ENCODE peak calls at places on chromosomes 3 and 15, in six cellular contexts. One of them, this sample, is unnamed. For H3K27me3, the result is how much of the 10 kb centered on the place peaks cover.

GRCh38 chr15:60392601-60392985 is 5.2 kb downstream of the ANXA2 start:
- DNase-seq in H9: no peak
- DNase-seq in tibial nerve: no peak
- DNase-seq in upper lobe of right lung: no peak
- DNase-seq in testis: no peak
- DNase-seq in bronchial epithelial cell: peak
- DNase-seq in this sample: no peak

GRCh38 chr3:16533928-16534913 is 20.7 kb upstream of the RFTN1 start:
- DNase-seq in upper lobe of right lung: no peak
- DNase-seq in H9: no peak
- DNase-seq in tibial nerve: no peak
- DNase-seq in testis: no peak
- DNase-seq in bronchial epithelial cell: no peak
- DNase-seq in this sample: no peak

GRCh38 chr3:151308089-151308488 is 8.5 kb downstream of the GPR87 start:
- DNase-seq in tibial nerve: no peak
- DNase-seq in H9: no peak
- DNase-seq in upper lobe of right lung: no peak
- DNase-seq in testis: no peak
- DNase-seq in bronchial epithelial cell: peak
- DNase-seq in this sample: no peak

GRCh38 chr3:24182756-24183155 is 237.7 kb downstream of the NR1D2 start:
- DNase-seq in upper lobe of right lung: no peak
- DNase-seq in H9: no peak
- DNase-seq in testis: no peak
- DNase-seq in bronchial epithelial cell: no peak
- DNase-seq in tibial nerve: no peak
- DNase-seq in this sample: no peak

GRCh38 chr3:125104639-125105038 is 48.8 kb upstream of the HEG1 start:
- DNase-seq in upper lobe of right lung: no peak
- DNase-seq in tibial nerve: no peak
- DNase-seq in H9: no peak
- DNase-seq in bronchial epithelial cell: no peak
- DNase-seq in testis: no peak
- DNase-seq in this sample: no peak

GRCh38 chr15:20644896-20645295 is 103.3 kb upstream of the GOLGA6L6 start:
- DNase-seq in upper lobe of right lung: no peak
- DNase-seq in H9: no peak
- DNase-seq in bronchial epithelial cell: no peak
- DNase-seq in tibial nerve: no peak
- DNase-seq in testis: no peak
- DNase-seq in this sample: no peak

GRCh38 chr15:98760112-98760826 is 111.9 kb downstream of the IGF1R start:
- DNase-seq in H9: no peak
- DNase-seq in upper lobe of right lung: peak
- DNase-seq in testis: no peak
- DNase-seq in bronchial epithelial cell: peak
- DNase-seq in tibial nerve: no peak
- DNase-seq in this sample: no peak

GRCh38 chr3:191376742-191377141 is 46.4 kb upstream of the UTS2B start:
- DNase-seq in upper lobe of right lung: no peak
- DNase-seq in testis: no peak
- DNase-seq in bronchial epithelial cell: peak
- DNase-seq in tibial nerve: no peak
- DNase-seq in H9: no peak
- DNase-seq in this sample: no peak

GRCh38 chr3:155747286-155747685 is 2.4 kb upstream of the PLCH1 start:
- DNase-seq in tibial nerve: no peak
- DNase-seq in bronchial epithelial cell: no peak
- DNase-seq in upper lobe of right lung: no peak
- DNase-seq in testis: no peak
- DNase-seq in H9: no peak
- DNase-seq in this sample: no peak

GRCh38 chr15:51023499-51023898 is 71.2 kb downstream of the TNFAIP8L3 start:
- DNase-seq in testis: no peak
- DNase-seq in upper lobe of right lung: no peak
- DNase-seq in tibial nerve: no peak
- DNase-seq in H9: no peak
- DNase-seq in bronchial epithelial cell: no peak
- DNase-seq in this sample: no peak

GRCh38 chr3:178056868-178057267 is 479.4 kb upstream of the KCNMB2 start:
- DNase-seq in H9: no peak
- DNase-seq in testis: no peak
- DNase-seq in bronchial epithelial cell: no peak
- DNase-seq in upper lobe of right lung: no peak
- DNase-seq in tibial nerve: no peak
- DNase-seq in this sample: no peak

GRCh38 chr3:61168286-61168685 is 83.0 kb downstream of the FHIT start:
- DNase-seq in tibial nerve: no peak
- DNase-seq in upper lobe of right lung: no peak
- DNase-seq in H9: no peak
- DNase-seq in bronchial epithelial cell: no peak
- DNase-seq in testis: no peak
- DNase-seq in this sample: no peak

GRCh38 chr15:44231842-44232241 is 36.8 kb upstream of the FRMD5 start:
- DNase-seq in bronchial epithelial cell: no peak
- DNase-seq in H9: no peak
- DNase-seq in tibial nerve: no peak
- DNase-seq in testis: no peak
- DNase-seq in upper lobe of right lung: no peak
- DNase-seq in this sample: no peak

GRCh38 chr3:169128579-169128978 is 534.9 kb downstream of the MECOM start:
- DNase-seq in bronchial epithelial cell: no peak
- DNase-seq in H9: no peak
- DNase-seq in tibial nerve: no peak
- DNase-seq in upper lobe of right lung: no peak
- DNase-seq in testis: no peak
- DNase-seq in this sample: no peak

GRCh38 chr3:144127700-144128099 is 156.1 kb downstream of the DIPK2A start:
- DNase-seq in upper lobe of right lung: no peak
- DNase-seq in bronchial epithelial cell: peak
- DNase-seq in testis: no peak
- DNase-seq in tibial nerve: no peak
- DNase-seq in H9: no peak
- DNase-seq in this sample: no peak

GRCh38 chr3:130658666-130659065 is 88.0 kb downstream of the PIK3R4 start:
- DNase-seq in testis: no peak
- DNase-seq in H9: no peak
- DNase-seq in tibial nerve: no peak
- DNase-seq in bronchial epithelial cell: peak
- DNase-seq in upper lobe of right lung: no peak
- DNase-seq in this sample: no peak

GRCh38 chr3:32856355-32856889 is 38.6 kb downstream of the TRIM71 start:
- DNase-seq in bronchial epithelial cell: no peak
- DNase-seq in tibial nerve: no peak
- DNase-seq in H9: no peak
- DNase-seq in testis: no peak
- DNase-seq in upper lobe of right lung: peak
- DNase-seq in this sample: no peak

GRCh38 chr3:8888296-8888915 is 74.9 kb downstream of the RAD18 start:
- DNase-seq in bronchial epithelial cell: no peak
- DNase-seq in H9: no peak
- DNase-seq in tibial nerve: no peak
- DNase-seq in testis: no peak
- DNase-seq in upper lobe of right lung: no peak
- DNase-seq in this sample: no peak

GRCh38 chr15:63258658-63259057 is 18.7 kb upstream of the APH1B start:
- DNase-seq in H9: no peak
- DNase-seq in upper lobe of right lung: no peak
- DNase-seq in testis: no peak
- DNase-seq in tibial nerve: no peak
- DNase-seq in bronchial epithelial cell: no peak
- DNase-seq in this sample: no peak

GRCh38 chr15:80161473-80162016 is 8.7 kb downstream of the FAH start:
- DNase-seq in upper lobe of right lung: no peak
- DNase-seq in tibial nerve: no peak
- DNase-seq in bronchial epithelial cell: no peak
- DNase-seq in H9: no peak
- DNase-seq in testis: no peak
- DNase-seq in this sample: no peak

GRCh38 chr3:18245721-18246120 is 179.4 kb downstream of the SATB1 start:
- DNase-seq in testis: no peak
- DNase-seq in H9: no peak
- DNase-seq in bronchial epithelial cell: no peak
- DNase-seq in upper lobe of right lung: no peak
- DNase-seq in tibial nerve: no peak
- DNase-seq in this sample: no peak

GRCh38 chr15:25738171-25738792 is 124.8 kb downstream of the ATP10A start:
- DNase-seq in H9: no peak
- DNase-seq in bronchial epithelial cell: peak
- DNase-seq in upper lobe of right lung: no peak
- DNase-seq in tibial nerve: no peak
- DNase-seq in testis: no peak
- DNase-seq in this sample: no peak

GRCh38 chr15:76337739-76338554 is 1.4 kb downstream of the ISL2 start:
- DNase-seq in H9: peak
- DNase-seq in tibial nerve: no peak
- DNase-seq in bronchial epithelial cell: no peak
- DNase-seq in testis: no peak
- DNase-seq in upper lobe of right lung: no peak
- DNase-seq in this sample: no peak

GRCh38 chr3:126807795-126808194 is 103.8 kb downstream of the CHCHD6 start:
- DNase-seq in H9: no peak
- DNase-seq in bronchial epithelial cell: peak
- DNase-seq in upper lobe of right lung: no peak
- DNase-seq in testis: no peak
- DNase-seq in tibial nerve: no peak
- DNase-seq in this sample: no peak

DNA sequence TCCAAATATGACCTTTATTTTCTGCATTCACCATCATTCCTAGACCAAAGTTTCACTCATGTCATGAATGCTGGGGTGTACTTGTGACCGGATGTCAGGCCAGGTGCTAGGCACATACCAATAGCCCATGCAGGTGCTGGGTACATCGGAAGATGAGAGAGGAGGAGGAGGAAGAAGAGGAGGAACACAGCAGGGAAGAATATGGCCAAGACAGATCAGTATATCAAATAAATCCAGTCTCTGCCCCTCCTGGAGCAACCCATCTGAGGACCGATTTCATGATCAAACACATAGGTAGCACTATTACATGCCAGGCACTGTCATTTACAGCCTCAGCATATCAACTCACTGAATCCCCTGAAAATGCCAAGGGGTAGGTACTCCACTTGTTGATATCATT is 3.0 kb upstream of the WNT7A start:
- DNase-seq in upper lobe of right lung: no peak
- DNase-seq in testis: no peak
- DNase-seq in H9: no peak
- DNase-seq in tibial nerve: no peak
- DNase-seq in bronchial epithelial cell: no peak
- DNase-seq in this sample: no peak
- H3K27me3 ChIP-seq in upper lobe of right lung: under half
- H3K27me3 ChIP-seq in testis: under half
- H3K27me3 ChIP-seq in H9: under half
- H3K27me3 ChIP-seq in tibial nerve: half or more
- H3K27me3 ChIP-seq in bronchial epithelial cell: under half
- H3K27me3 ChIP-seq in this sample: under half

GRCh38 chr3:192923731-192924130 is 6.1 kb upstream of the MB21D2 start:
- DNase-seq in tibial nerve: no peak
- DNase-seq in testis: no peak
- DNase-seq in upper lobe of right lung: no peak
- DNase-seq in bronchial epithelial cell: peak
- DNase-seq in H9: no peak
- DNase-seq in this sample: no peak
- H3K27me3 ChIP-seq in tibial nerve: under half
- H3K27me3 ChIP-seq in testis: under half
- H3K27me3 ChIP-seq in upper lobe of right lung: under half
- H3K27me3 ChIP-seq in bronchial epithelial cell: under half
- H3K27me3 ChIP-seq in H9: under half
- H3K27me3 ChIP-seq in this sample: under half

GRCh38 chr3:10992017-10992945 is at the start of gene SLC6A1:
- DNase-seq in tibial nerve: no peak
- DNase-seq in upper lobe of right lung: no peak
- DNase-seq in testis: peak
- DNase-seq in H9: peak
- DNase-seq in bronchial epithelial cell: no peak
- DNase-seq in this sample: peak
- H3K27me3 ChIP-seq in tibial nerve: under half
- H3K27me3 ChIP-seq in upper lobe of right lung: under half
- H3K27me3 ChIP-seq in testis: under half
- H3K27me3 ChIP-seq in H9: under half
- H3K27me3 ChIP-seq in bronchial epithelial cell: half or more
- H3K27me3 ChIP-seq in this sample: under half

GRCh38 chr3:50229490-50229889 is 6.5 kb upstream of the GNAI2 start:
- DNase-seq in tibial nerve: no peak
- DNase-seq in testis: no peak
- DNase-seq in bronchial epithelial cell: no peak
- DNase-seq in H9: no peak
- DNase-seq in upper lobe of right lung: no peak
- DNase-seq in this sample: no peak
- H3K27me3 ChIP-seq in tibial nerve: under half
- H3K27me3 ChIP-seq in testis: under half
- H3K27me3 ChIP-seq in bronchial epithelial cell: under half
- H3K27me3 ChIP-seq in H9: under half
- H3K27me3 ChIP-seq in upper lobe of right lung: under half
- H3K27me3 ChIP-seq in this sample: under half

DNA sequence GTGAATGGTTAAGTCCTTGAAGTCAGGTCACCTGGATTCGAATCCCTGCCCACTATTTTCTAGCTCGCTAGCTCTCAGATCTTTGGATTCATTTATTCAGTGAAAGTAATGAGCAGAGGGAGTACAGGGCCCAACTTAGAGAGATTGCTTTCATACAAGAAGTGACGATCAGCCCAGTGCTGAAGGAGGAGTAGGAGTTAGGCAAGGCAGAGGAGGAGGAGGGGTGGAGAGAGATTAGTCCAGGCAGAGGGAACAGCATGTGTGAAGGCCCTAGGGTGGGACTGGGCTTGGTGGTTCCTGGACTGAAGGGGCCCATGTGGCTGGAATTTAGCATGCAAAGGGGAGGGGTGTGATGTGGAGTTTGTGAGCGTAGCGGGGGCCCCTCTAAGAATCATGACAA is 3.8 kb upstream of the CHRNA5 start:
- DNase-seq in H9: no peak
- DNase-seq in testis: no peak
- DNase-seq in upper lobe of right lung: no peak
- DNase-seq in tibial nerve: no peak
- DNase-seq in bronchial epithelial cell: no peak
- DNase-seq in this sample: no peak
- H3K27me3 ChIP-seq in H9: under half
- H3K27me3 ChIP-seq in testis: under half
- H3K27me3 ChIP-seq in upper lobe of right lung: under half
- H3K27me3 ChIP-seq in tibial nerve: under half
- H3K27me3 ChIP-seq in bronchial epithelial cell: under half
- H3K27me3 ChIP-seq in this sample: under half